ENCODE peak calls at places on chromosome 10, in eight cellular contexts. One of them, this sample, is unnamed. For H3K4me1, the result is how much of the 10 kb centered on the place peaks cover.

GRCh38 chr10:46547881-46548780 is 8.3 kb downstream of the GPRIN2 start:
- DNase-seq in mammary epithelial cell: no peak
- DNase-seq in IMR-90: peak
- DNase-seq in mucosa of descending colon: peak
- DNase-seq in colonic mucosa: peak
- DNase-seq in thoracic aorta: peak
- DNase-seq in body of pancreas: no peak
- DNase-seq in stomach: peak
- DNase-seq in this sample: peak

GRCh38 chr10:25934673-25935139 is 677 bp downstream of the MYO3A start:
- DNase-seq in mammary epithelial cell: no peak
- DNase-seq in IMR-90: no peak
- DNase-seq in mucosa of descending colon: no peak
- DNase-seq in colonic mucosa: peak
- DNase-seq in thoracic aorta: no peak
- DNase-seq in body of pancreas: peak
- DNase-seq in stomach: no peak
- DNase-seq in this sample: no peak

GRCh38 chr10:78931333-78932083 is 137.3 kb upstream of the ZMIZ1 start:
- DNase-seq in mammary epithelial cell: peak
- DNase-seq in IMR-90: peak
- DNase-seq in mucosa of descending colon: no peak
- DNase-seq in colonic mucosa: peak
- DNase-seq in thoracic aorta: no peak
- DNase-seq in body of pancreas: no peak
- DNase-seq in stomach: peak
- DNase-seq in this sample: no peak

GRCh38 chr10:112766636-112767035 is 183.4 kb upstream of the TCF7L2 start:
- DNase-seq in mammary epithelial cell: peak
- DNase-seq in IMR-90: no peak
- DNase-seq in mucosa of descending colon: no peak
- DNase-seq in colonic mucosa: no peak
- DNase-seq in thoracic aorta: no peak
- DNase-seq in body of pancreas: no peak
- DNase-seq in stomach: no peak
- DNase-seq in this sample: no peak

GRCh38 chr10:127300868-127301321 is 104.5 kb upstream of the INSYN2A start:
- DNase-seq in mammary epithelial cell: no peak
- DNase-seq in IMR-90: no peak
- DNase-seq in mucosa of descending colon: no peak
- DNase-seq in colonic mucosa: peak
- DNase-seq in thoracic aorta: no peak
- DNase-seq in body of pancreas: peak
- DNase-seq in stomach: peak
- DNase-seq in this sample: no peak

GRCh38 chr10:35668865-35669650 is 27.0 kb upstream of the FZD8 start:
- DNase-seq in mammary epithelial cell: no peak
- DNase-seq in IMR-90: no peak
- DNase-seq in mucosa of descending colon: no peak
- DNase-seq in colonic mucosa: no peak
- DNase-seq in thoracic aorta: no peak
- DNase-seq in body of pancreas: no peak
- DNase-seq in stomach: no peak
- DNase-seq in this sample: no peak

GRCh38 chr10:36281871-36282331 is 639.8 kb upstream of the FZD8 start:
- DNase-seq in mammary epithelial cell: no peak
- DNase-seq in IMR-90: peak
- DNase-seq in mucosa of descending colon: no peak
- DNase-seq in colonic mucosa: no peak
- DNase-seq in thoracic aorta: no peak
- DNase-seq in body of pancreas: no peak
- DNase-seq in stomach: no peak
- DNase-seq in this sample: no peak

GRCh38 chr10:59971915-59972314 is 65.6 kb upstream of the CCDC6 start:
- DNase-seq in mammary epithelial cell: peak
- DNase-seq in IMR-90: no peak
- DNase-seq in mucosa of descending colon: no peak
- DNase-seq in colonic mucosa: peak
- DNase-seq in thoracic aorta: no peak
- DNase-seq in body of pancreas: peak
- DNase-seq in stomach: peak
- DNase-seq in this sample: peak

DNA sequence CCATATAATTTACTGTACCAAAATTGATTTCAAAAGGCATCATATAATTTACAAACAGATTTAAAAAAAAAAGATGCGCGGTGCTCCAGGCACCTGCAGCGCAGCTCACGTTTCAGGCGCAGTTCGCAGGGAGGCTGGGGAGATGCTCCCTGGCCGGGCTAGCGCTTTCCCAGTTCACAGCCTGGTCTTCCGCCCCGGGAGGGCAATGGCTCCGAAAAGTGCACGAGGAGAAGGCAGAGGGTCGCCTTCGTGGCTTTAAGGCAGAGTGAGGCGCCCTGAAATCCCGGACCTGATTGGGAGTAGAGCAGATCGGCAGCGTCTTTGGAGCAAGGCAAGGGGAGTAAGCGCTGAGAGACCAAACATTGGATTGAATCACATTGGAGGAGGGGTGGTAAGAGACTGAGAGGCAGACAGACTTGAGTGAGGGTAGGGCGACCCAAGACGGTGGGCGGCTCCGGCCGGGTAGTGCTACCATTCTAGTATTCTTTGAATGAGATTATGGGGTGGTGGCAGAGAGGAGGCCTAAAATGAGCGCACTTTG is 1.5 kb downstream of the NEUROG3 start:
- DNase-seq in mammary epithelial cell: no peak
- DNase-seq in IMR-90: no peak
- DNase-seq in mucosa of descending colon: no peak
- DNase-seq in colonic mucosa: no peak
- DNase-seq in thoracic aorta: no peak
- DNase-seq in body of pancreas: no peak
- DNase-seq in stomach: no peak
- DNase-seq in this sample: no peak
- TF ChIP-seq CTCF in mammary epithelial cell: no peak
- TF ChIP-seq CTCF in IMR-90: no peak
- TF ChIP-seq CTCF in mucosa of descending colon: no peak
- TF ChIP-seq CTCF in colonic mucosa: no peak
- TF ChIP-seq CTCF in thoracic aorta: no peak
- TF ChIP-seq CTCF in body of pancreas: no peak
- TF ChIP-seq CTCF in stomach: no peak
- TF ChIP-seq CTCF in this sample: no peak

DNA sequence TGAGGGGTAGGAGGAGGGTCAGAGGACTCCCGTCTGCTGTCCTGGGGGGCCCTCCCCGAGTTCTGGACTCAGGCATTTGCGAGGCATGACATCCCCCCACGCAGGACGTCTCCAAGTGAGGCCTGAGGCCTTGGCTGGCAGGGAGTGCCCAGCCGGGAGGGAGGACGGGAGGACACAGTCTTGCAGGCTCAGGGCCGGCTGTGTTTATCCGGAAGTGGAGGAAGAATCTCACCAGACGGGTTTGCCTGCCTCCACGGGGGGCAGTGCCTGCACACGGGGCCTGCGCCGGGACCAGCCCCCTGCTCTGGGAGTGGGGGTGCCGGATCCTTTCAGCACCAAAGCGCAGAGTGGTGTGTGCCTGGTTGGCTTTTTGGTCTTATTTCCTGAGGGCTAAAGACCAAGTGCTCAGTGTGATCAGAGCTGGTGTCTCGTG is 10.9 kb downstream of the PWWP2B start:
- DNase-seq in mammary epithelial cell: peak
- DNase-seq in IMR-90: peak
- DNase-seq in mucosa of descending colon: peak
- DNase-seq in colonic mucosa: peak
- DNase-seq in thoracic aorta: no peak
- DNase-seq in body of pancreas: peak
- DNase-seq in stomach: peak
- DNase-seq in this sample: peak
- H3K4me1 ChIP-seq in mammary epithelial cell: under half
- H3K4me1 ChIP-seq in IMR-90: under half
- H3K4me1 ChIP-seq in mucosa of descending colon: half or more
- H3K4me1 ChIP-seq in colonic mucosa: under half
- H3K4me1 ChIP-seq in thoracic aorta: under half
- H3K4me1 ChIP-seq in body of pancreas: half or more
- H3K4me1 ChIP-seq in stomach: half or more
- H3K4me1 ChIP-seq in this sample: half or more

GRCh38 chr10:88117869-88118632 is 254.6 kb downstream of the PTEN start:
- DNase-seq in mammary epithelial cell: no peak
- DNase-seq in IMR-90: no peak
- DNase-seq in mucosa of descending colon: no peak
- DNase-seq in colonic mucosa: no peak
- DNase-seq in thoracic aorta: no peak
- DNase-seq in body of pancreas: no peak
- DNase-seq in stomach: no peak
- DNase-seq in this sample: no peak
- TF ChIP-seq CTCF in mammary epithelial cell: peak
- TF ChIP-seq CTCF in IMR-90: no peak
- TF ChIP-seq CTCF in mucosa of descending colon: no peak
- TF ChIP-seq CTCF in colonic mucosa: no peak
- TF ChIP-seq CTCF in thoracic aorta: no peak
- TF ChIP-seq CTCF in body of pancreas: peak
- TF ChIP-seq CTCF in stomach: no peak
- TF ChIP-seq CTCF in this sample: no peak

GRCh38 chr10:91607661-91608442 is 25.0 kb downstream of the PPP1R3C start:
- DNase-seq in mammary epithelial cell: no peak
- DNase-seq in IMR-90: no peak
- DNase-seq in mucosa of descending colon: no peak
- DNase-seq in colonic mucosa: no peak
- DNase-seq in thoracic aorta: no peak
- DNase-seq in body of pancreas: no peak
- DNase-seq in stomach: no peak
- DNase-seq in this sample: no peak
- H3K4me1 ChIP-seq in mammary epithelial cell: under half
- H3K4me1 ChIP-seq in IMR-90: under half
- H3K4me1 ChIP-seq in mucosa of descending colon: under half
- H3K4me1 ChIP-seq in colonic mucosa: under half
- H3K4me1 ChIP-seq in thoracic aorta: under half
- H3K4me1 ChIP-seq in body of pancreas: under half
- H3K4me1 ChIP-seq in stomach: under half
- H3K4me1 ChIP-seq in this sample: under half

GRCh38 chr10:76311752-76312699 is 880.6 kb downstream of the LRMDA start:
- DNase-seq in mammary epithelial cell: peak
- DNase-seq in IMR-90: no peak
- DNase-seq in mucosa of descending colon: no peak
- DNase-seq in colonic mucosa: no peak
- DNase-seq in thoracic aorta: no peak
- DNase-seq in body of pancreas: peak
- DNase-seq in stomach: peak
- DNase-seq in this sample: no peak
- TF ChIP-seq CTCF in mammary epithelial cell: peak
- TF ChIP-seq CTCF in IMR-90: peak
- TF ChIP-seq CTCF in mucosa of descending colon: no peak
- TF ChIP-seq CTCF in colonic mucosa: no peak
- TF ChIP-seq CTCF in thoracic aorta: peak
- TF ChIP-seq CTCF in body of pancreas: peak
- TF ChIP-seq CTCF in stomach: peak
- TF ChIP-seq CTCF in this sample: no peak

GRCh38 chr10:52486840-52487611 is 172.9 kb downstream of the DKK1 start:
- DNase-seq in mammary epithelial cell: peak
- DNase-seq in IMR-90: peak
- DNase-seq in mucosa of descending colon: no peak
- DNase-seq in colonic mucosa: no peak
- DNase-seq in thoracic aorta: no peak
- DNase-seq in body of pancreas: no peak
- DNase-seq in stomach: no peak
- DNase-seq in this sample: no peak
- H3K4me1 ChIP-seq in mammary epithelial cell: under half
- H3K4me1 ChIP-seq in IMR-90: under half
- H3K4me1 ChIP-seq in mucosa of descending colon: under half
- H3K4me1 ChIP-seq in colonic mucosa: under half
- H3K4me1 ChIP-seq in thoracic aorta: under half
- H3K4me1 ChIP-seq in body of pancreas: under half
- H3K4me1 ChIP-seq in stomach: under half
- H3K4me1 ChIP-seq in this sample: under half

DNA sequence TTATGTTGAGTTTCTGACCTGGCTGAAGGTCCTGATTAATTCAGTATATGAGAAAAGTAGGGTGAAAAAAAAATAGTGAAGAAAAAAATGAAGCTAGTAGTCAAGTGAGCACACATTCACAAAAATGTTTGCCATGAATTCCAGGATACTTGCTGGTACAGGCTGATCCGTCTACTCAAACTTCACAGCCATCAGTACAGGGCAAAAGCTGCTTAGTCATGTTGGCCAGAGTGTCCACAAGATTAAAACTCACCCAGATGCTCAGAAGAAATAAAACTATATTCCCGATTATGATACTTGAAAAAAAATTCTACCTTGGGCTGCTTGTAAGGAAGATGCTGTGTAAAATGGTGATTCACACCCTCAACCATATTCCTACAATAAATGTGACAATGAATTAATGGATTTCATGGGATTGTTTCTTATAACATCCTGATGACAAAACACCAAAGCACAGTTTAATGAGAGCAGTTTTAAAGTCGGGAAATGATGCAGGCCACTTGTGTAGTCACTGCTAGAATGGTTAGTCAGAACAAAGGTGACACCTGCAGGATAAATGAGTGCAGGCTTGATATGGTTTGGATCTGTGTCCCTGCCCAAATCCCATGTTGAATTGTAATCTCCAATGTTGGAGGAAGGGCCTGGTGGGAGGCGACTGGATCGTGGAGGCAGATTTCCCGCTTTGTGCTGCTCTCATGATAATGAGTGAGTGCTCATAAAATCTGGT is 49.2 kb upstream of the ANKRD1 start:
- DNase-seq in mammary epithelial cell: peak
- DNase-seq in IMR-90: peak
- DNase-seq in mucosa of descending colon: no peak
- DNase-seq in colonic mucosa: no peak
- DNase-seq in thoracic aorta: no peak
- DNase-seq in body of pancreas: no peak
- DNase-seq in stomach: no peak
- DNase-seq in this sample: no peak
- TF ChIP-seq CTCF in mammary epithelial cell: peak
- TF ChIP-seq CTCF in IMR-90: no peak
- TF ChIP-seq CTCF in mucosa of descending colon: no peak
- TF ChIP-seq CTCF in colonic mucosa: no peak
- TF ChIP-seq CTCF in thoracic aorta: peak
- TF ChIP-seq CTCF in body of pancreas: no peak
- TF ChIP-seq CTCF in stomach: no peak
- TF ChIP-seq CTCF in this sample: peak